ENCODE peak calls at places on chromosomes 4 and X, in five cellular contexts. Z is substantia nigra, R is iPS-NIHi11, J is aorta, H is A549. X is an unnamed sample.

GRCh38 chr4:152734015-152734698 is 45.4 kb downstream of the TIGD4 start:
- DNase-seq in R (no peak), H (no peak), Z (no peak), J (no peak), X (no peak)

GRCh38 chr4:118099106-118099505 is 64.8 kb downstream of the NDST3 start:
- DNase-seq in H (no peak), J (no peak), Z (no peak), R (no peak), X (no peak)

GRCh38 chr4:25100156-25100555 is 60.1 kb downstream of the SEPSECS start:
- DNase-seq in R (no peak), H (no peak), J (no peak), Z (no peak), X (no peak)

GRCh38 chr4:169619518-169619957 is 840 bp upstream of the CLCN3 start:
- DNase-seq in H (peak), Z (no peak), J (no peak), R (peak), X (peak)

GRCh38 chrX:69616520-69617203 is 749 bp downstream of the EDA start:
- DNase-seq in J (peak), Z (no peak), H (no peak), R (peak), X (no peak)

GRCh38 chr4:140096921-140097320 is 57.1 kb downstream of the MAML3 start:
- DNase-seq in Z (no peak), J (no peak), R (no peak), H (no peak), X (no peak)

GRCh38 chr4:140935259-140935658 is 179.1 kb upstream of the TBC1D9 start:
- DNase-seq in J (no peak), R (no peak), Z (no peak), H (no peak), X (no peak)

GRCh38 chr4:1056671-1057402 is 45.4 kb downstream of the FGFRL1 start:
- DNase-seq in R (no peak), Z (no peak), H (no peak), J (no peak), X (no peak)

GRCh38 chr4:40335508-40335860 is 351 bp downstream of the CHRNA9 start:
- DNase-seq in R (no peak), J (no peak), Z (no peak), H (no peak), X (no peak)